ENCODE peak calls at places on chromosome 4, in four cellular contexts. M is A549, X is H1, F is K562. L is an unnamed sample.

GRCh38 chr4:137266511-137266910 is 265.8 kb downstream of the PCDH18 start:
- DNase-seq in M (no peak), X (no peak), F (no peak), L (no peak)

GRCh38 chr4:1080961-1081688 is 32.2 kb downstream of the RNF212 start:
- DNase-seq in M (no peak), X (no peak), F (no peak), L (no peak)

GRCh38 chr4:183438458-183439113 is 5.8 kb upstream of the CDKN2AIP start:
- DNase-seq in M (peak), X (no peak), F (no peak), L (peak)

GRCh38 chr4:122854860-122855259 is 28.2 kb downstream of the FGF2 start:
- DNase-seq in M (no peak), X (no peak), F (no peak), L (no peak)

GRCh38 chr4:7679431-7679830 is 244.7 kb upstream of the PSAPL1 start:
- DNase-seq in M (no peak), X (no peak), F (no peak), L (no peak)

GRCh38 chr4:103002551-103002950 is 17.0 kb downstream of the SLC9B1 start:
- DNase-seq in M (no peak), X (no peak), F (no peak), L (no peak)

GRCh38 chr4:168515222-168516011 is 18.6 kb downstream of the PALLD start:
- DNase-seq in M (no peak), X (no peak), F (no peak), L (no peak)

GRCh38 chr4:108399610-108400265 is 220.6 kb upstream of the RPL34 start:
- DNase-seq in M (no peak), X (no peak), F (no peak), L (no peak)

GRCh38 chr4:36508390-36508789 is 227.0 kb downstream of the DTHD1 start:
- DNase-seq in M (no peak), X (no peak), F (no peak), L (no peak)

GRCh38 chr4:139152249-139152648 is 24.8 kb downstream of the ELF2 start:
- DNase-seq in M (no peak), X (no peak), F (no peak), L (no peak)

GRCh38 chr4:80180743-80181142 is 16.6 kb upstream of the PRDM8 start:
- DNase-seq in M (no peak), X (no peak), F (no peak), L (no peak)

GRCh38 chr4:8176547-8177399 is 18.2 kb upstream of the ABLIM2 start:
- DNase-seq in M (peak), X (peak), F (peak), L (peak)

GRCh38 chr4:184384056-184384809 is 90.1 kb downstream of the IRF2 start:
- DNase-seq in M (peak), X (no peak), F (no peak), L (peak)

GRCh38 chr4:154959756-154960155 is 178.7 kb downstream of the RBM46 start:
- DNase-seq in M (no peak), X (no peak), F (no peak), L (no peak)

GRCh38 chr4:25424539-25425228 is 47.6 kb downstream of the ANAPC4 start:
- DNase-seq in M (no peak), X (no peak), F (no peak), L (no peak)

GRCh38 chr4:2787230-2788100 is 5.4 kb upstream of the SH3BP2 start:
- DNase-seq in M (no peak), X (no peak), F (no peak), L (no peak)

GRCh38 chr4:40194602-40195161 is 2.1 kb upstream of the RHOH start:
- DNase-seq in M (no peak), X (no peak), F (no peak), L (peak)

GRCh38 chr4:40196260-40196659 is 571 bp upstream of the RHOH start:
- DNase-seq in M (no peak), X (no peak), F (no peak), L (no peak)

GRCh38 chr4:40193578-40193977 is 3.3 kb upstream of the RHOH start:
- DNase-seq in M (no peak), X (no peak), F (no peak), L (no peak)

GRCh38 chr4:40196724-40197281 is at the start of gene RHOH:
- DNase-seq in M (no peak), X (peak), F (no peak), L (no peak)

GRCh38 chr4:40195182-40196177 is 1.4 kb upstream of the RHOH start:
- DNase-seq in M (no peak), X (no peak), F (no peak), L (no peak)
- TF ChIP-seq CEBPB in M (no peak), X (no peak), F (no peak), L (no peak)

DNA sequence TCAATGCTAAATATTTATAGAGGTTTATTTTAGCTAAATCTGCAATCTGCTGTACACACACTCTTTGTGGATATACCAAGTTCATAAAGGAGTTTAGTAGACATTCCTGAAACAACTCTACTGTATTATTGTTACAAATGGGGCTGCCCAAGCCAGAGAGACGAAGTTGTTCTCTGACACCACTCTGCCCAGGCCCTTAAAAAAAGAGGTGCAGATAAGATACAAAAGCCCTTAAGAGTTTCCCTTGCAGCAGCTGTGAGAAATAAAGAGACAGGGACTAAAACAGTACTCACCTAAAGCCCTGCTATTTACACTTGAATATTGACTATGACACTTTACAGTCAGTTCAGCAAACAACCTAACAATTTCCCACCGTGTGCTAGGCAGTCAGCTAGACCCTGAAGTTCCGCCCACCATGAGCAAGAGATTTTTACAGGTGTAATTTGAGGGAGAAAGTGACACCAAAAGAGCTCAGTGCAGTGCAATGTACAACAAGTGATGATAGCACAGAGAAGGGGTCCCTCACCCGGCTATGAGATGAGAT is 191.7 kb downstream of the PRDM5 start:
- DNase-seq in M (no peak), X (no peak), F (no peak), L (no peak)
- TF ChIP-seq JUN in M (no peak), X (no peak), F (no peak), L (no peak)

GRCh38 chr4:40292313-40292759 is 42.8 kb upstream of the CHRNA9 start:
- DNase-seq in M (peak), X (no peak), F (peak), L (no peak)
- TF ChIP-seq CEBPB in M (no peak), X (peak), F (peak), L (peak)

GRCh38 chr4:152515678-152516077 is 20.2 kb downstream of the FBXW7 start:
- DNase-seq in M (no peak), X (no peak), F (peak), L (no peak)

GRCh38 chr4:152514356-152514755 is 21.5 kb downstream of the FBXW7 start:
- DNase-seq in M (no peak), X (no peak), F (no peak), L (no peak)

GRCh38 chr4:152513078-152513477 is 22.8 kb downstream of the FBXW7 start:
- DNase-seq in M (no peak), X (no peak), F (no peak), L (no peak)

GRCh38 chr4:152512483-152512882 is 23.4 kb downstream of the FBXW7 start:
- DNase-seq in M (no peak), X (no peak), F (no peak), L (no peak)

DNA sequence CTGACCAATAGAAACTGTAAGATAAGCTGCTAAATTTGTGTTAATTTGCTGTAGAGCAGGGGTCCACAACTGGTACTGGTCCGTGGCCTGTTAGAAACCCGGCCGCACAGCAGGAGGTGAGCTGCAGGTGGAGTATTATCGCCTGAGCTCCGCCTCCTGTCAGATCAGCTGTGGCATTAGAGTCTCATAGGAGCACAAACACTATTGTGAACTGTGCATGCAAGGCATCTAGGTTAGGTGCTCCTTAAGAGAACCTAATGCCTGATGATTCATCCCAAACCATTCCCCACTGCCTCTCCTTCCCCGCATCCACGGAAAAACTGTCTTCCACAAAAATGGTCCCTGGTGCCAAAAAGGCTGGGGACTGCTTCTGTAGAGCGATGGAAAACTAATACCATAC is 19.7 kb downstream of the FBXW7 start:
- DNase-seq in M (no peak), X (no peak), F (no peak), L (no peak)
- TF ChIP-seq JUN in M (no peak), X (no peak), F (no peak), L (no peak)